ENCODE peak calls at places on chromosomes 3 and 15, in nine cellular contexts. B is OCI-LY7, W is adrenal gland, H is stomach, J is GM20000, F is psoas muscle, M is cardiac fibroblast, Q is heart right ventricle, L is neural crest cell. U is an unnamed sample.

GRCh38 chr15:99092554-99093172 is 12.2 kb upstream of the SYNM start:
- DNase-seq in H (no peak), M (no peak), Q (no peak), W (no peak), J (no peak), L (no peak), B (no peak), F (no peak), U (no peak)

GRCh38 chr3:181855825-181856224 is 144.1 kb downstream of the SOX2 start:
- DNase-seq in W (no peak), M (no peak), H (no peak), J (no peak), L (no peak), F (no peak), B (no peak), Q (no peak), U (no peak)

GRCh38 chr3:127754411-127755304 is 67.7 kb downstream of the MGLL start:
- DNase-seq in L (no peak), H (no peak), B (no peak), F (no peak), M (no peak), Q (no peak), J (peak; percentile 59), W (no peak), U (no peak)

GRCh38 chr3:111748132-111748531 is 110.9 kb upstream of the PHLDB2 start:
- DNase-seq in M (no peak), H (no peak), L (no peak), W (no peak), J (no peak), Q (no peak), F (no peak), B (no peak), U (no peak)

GRCh38 chr3:71846189-71846588 is 61.2 kb upstream of the PROK2 start:
- DNase-seq in Q (no peak), M (peak; percentile 11), B (no peak), W (no peak), H (no peak), L (no peak), F (no peak), J (no peak), U (no peak)

GRCh38 chr15:85730001-85730820 is 64.5 kb downstream of the KLHL25 start:
- DNase-seq in M (peak; percentile 76), H (no peak), Q (no peak), L (peak; percentile 45), J (peak; percentile 71), B (peak; percentile 74), F (no peak), W (no peak), U (no peak)

GRCh38 chr15:71921191-71921590 is 110.8 kb downstream of the NR2E3 start:
- DNase-seq in L (no peak), Q (no peak), W (no peak), B (no peak), M (no peak), J (no peak), F (no peak), H (no peak), U (no peak)

GRCh38 chr3:12370758-12371157 is 81.9 kb downstream of the PPARG start:
- DNase-seq in W (no peak), H (no peak), M (peak; percentile 60), J (no peak), Q (no peak), F (no peak), B (no peak), L (no peak), U (no peak)

GRCh38 chr3:7305561-7305960 is 444.6 kb downstream of the GRM7 start:
- DNase-seq in H (no peak), M (no peak), W (no peak), Q (no peak), F (no peak), B (no peak), L (no peak), J (no peak), U (no peak)

GRCh38 chr3:141782386-141782932 is 19.3 kb downstream of the GRK7 start:
- DNase-seq in B (no peak), W (no peak), L (no peak), H (no peak), J (no peak), Q (no peak), M (peak; percentile 47), F (no peak), U (no peak)

GRCh38 chr3:81326245-81326644 is 435.2 kb downstream of the GBE1 start:
- DNase-seq in L (no peak), J (no peak), M (no peak), Q (no peak), F (no peak), W (no peak), B (no peak), H (no peak), U (no peak)

GRCh38 chr3:13135251-13135810 is 62.1 kb upstream of the IQSEC1 start:
- DNase-seq in H (peak; percentile 24), L (no peak), J (no peak), W (no peak), Q (no peak), F (no peak), M (no peak), B (no peak), U (no peak)

GRCh38 chr3:100057716-100058575 is 56.4 kb downstream of the FILIP1L start:
- DNase-seq in J (no peak), M (peak; percentile 56), Q (no peak), H (no peak), L (no peak), B (no peak), F (no peak), W (no peak), U (no peak)

GRCh38 chr3:128702391-128702790 is 23.6 kb upstream of the RAB7A start:
- DNase-seq in H (no peak), F (no peak), B (no peak), L (no peak), Q (no peak), W (no peak), M (no peak), J (no peak), U (no peak)

GRCh38 chr3:53239800-53240199 is 16.0 kb downstream of the TKT start:
- DNase-seq in F (no peak), L (no peak), Q (no peak), J (no peak), W (no peak), H (no peak), B (no peak), M (no peak), U (no peak)

GRCh38 chr3:53243165-53243564 is 12.7 kb downstream of the TKT start:
- DNase-seq in Q (no peak), M (peak; percentile 69), W (peak; percentile 76), L (peak; percentile 18), B (no peak), J (no peak), H (no peak), F (no peak), U (no peak)

GRCh38 chr3:53242155-53242554 is 13.7 kb downstream of the TKT start:
- DNase-seq in W (peak; percentile 78), Q (no peak), M (no peak), B (no peak), L (no peak), F (no peak), J (no peak), H (no peak), U (no peak)

GRCh38 chr3:53242642-53243041 is 13.2 kb downstream of the TKT start:
- DNase-seq in L (no peak), J (no peak), F (no peak), B (no peak), W (no peak), M (peak; percentile 32), H (no peak), Q (no peak), U (no peak)

GRCh38 chr3:53240989-53241972 is 14.5 kb downstream of the TKT start:
- DNase-seq in W (no peak), Q (no peak), B (no peak), J (no peak), M (no peak), H (no peak), F (peak; percentile 63), L (no peak), U (no peak)
- TF ChIP-seq CTCF in W (no peak), Q (no peak), B (no peak), J (no peak), M (no peak), H (no peak), F (no peak), L (no peak), U (no peak)

GRCh38 chr3:134526319-134526718 is 40.5 kb downstream of the CEP63 start:
- DNase-seq in L (no peak), Q (no peak), H (no peak), M (peak; percentile 9), F (no peak), J (no peak), B (no peak), W (no peak), U (no peak)

GRCh38 chr3:134522541-134522940 is 36.7 kb downstream of the CEP63 start:
- DNase-seq in F (no peak), L (no peak), B (no peak), M (no peak), W (no peak), H (no peak), Q (no peak), J (no peak), U (no peak)

GRCh38 chr3:134525293-134525692 is 39.4 kb downstream of the CEP63 start:
- DNase-seq in B (no peak), M (no peak), W (no peak), L (no peak), Q (no peak), H (no peak), F (no peak), J (no peak), U (no peak)

GRCh38 chr3:134527538-134528186 is 41.8 kb downstream of the CEP63 start:
- DNase-seq in M (no peak), B (no peak), F (no peak), H (no peak), Q (no peak), W (no peak), L (no peak), J (no peak), U (no peak)

DNA sequence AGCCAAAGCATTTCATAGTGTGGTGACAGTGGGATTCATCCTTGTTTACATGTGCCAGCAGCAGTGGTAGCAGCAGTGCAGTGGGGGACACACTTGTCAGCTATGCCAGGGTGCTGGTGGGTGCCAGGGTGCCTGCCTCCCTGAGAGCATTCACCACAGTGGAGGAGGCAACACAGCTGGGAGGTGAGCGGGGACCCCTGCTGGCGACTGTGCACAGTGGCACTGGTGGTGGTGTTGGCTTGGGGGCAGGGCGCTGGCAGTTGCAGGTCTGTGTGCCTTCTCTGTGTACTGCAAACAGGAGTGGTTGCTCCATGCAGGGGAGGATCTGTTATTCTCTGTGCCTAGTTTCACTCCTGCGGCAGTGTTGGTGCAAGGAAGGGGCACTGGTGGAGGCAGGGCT is 41.2 kb downstream of the CEP63 start:
- DNase-seq in L (no peak), Q (no peak), F (no peak), H (no peak), W (no peak), J (no peak), M (peak; percentile 10), B (no peak), U (no peak)
- TF ChIP-seq CTCF in L (peak; percentile 27), Q (no peak), F (no peak), H (no peak), W (no peak), J (no peak), M (peak; percentile 48), B (peak; percentile 55), U (no peak)

GRCh38 chr15:39291036-39291435 is 289.8 kb upstream of the THBS1 start:
- DNase-seq in W (no peak), F (no peak), Q (no peak), H (no peak), J (no peak), L (no peak), B (no peak), M (no peak), U (no peak)
- TF ChIP-seq CTCF in W (no peak), F (no peak), Q (no peak), H (no peak), J (no peak), L (no peak), B (no peak), M (no peak), U (no peak)

GRCh38 chr3:46378426-46378942 is 7.7 kb downstream of the CCR5 start:
- DNase-seq in J (peak; percentile 52), Q (peak; percentile 66), W (peak; percentile 50), H (peak; percentile 68), B (peak; percentile 73), M (peak; percentile 74), L (peak; percentile 60), F (peak; percentile 69), U (peak; percentile 70)
- TF ChIP-seq CTCF in J (peak; percentile 94), Q (peak; percentile 51), W (peak; percentile 55), H (peak; percentile 45), B (peak; percentile 96), M (peak; percentile 80), L (peak; percentile 75), F (peak; percentile 65), U (peak; percentile 55)

U was measured in CD8-positive, alpha-beta T cell.